ENCODE peak calls at places on chromosomes 11 and 22, in five cellular contexts. O, W, Z, S and K are unnamed samples.
A peak's percentile ranks its signal among the peaks of the same experiment; 100 is the strongest.

GRCh38 chr11:134356656-134357544 is 25.1 kb downstream of the GLB1L2 start:
- DNase-seq in O (no peak), W (no peak), Z (no peak), S (no peak), K (no peak)

GRCh38 chr11:47400813-47401279 is 7.5 kb upstream of the SLC39A13 start:
- DNase-seq in O (no peak), W (no peak), Z (no peak), S (no peak), K (peak; percentile 78)

GRCh38 chr11:130213143-130213978 is 53.8 kb downstream of the ST14 start:
- DNase-seq in O (peak; percentile 80), W (peak; percentile 67), Z (peak; percentile 96), S (peak; percentile 83), K (peak; percentile 84)

GRCh38 chr11:1820463-1821325 is 14.1 kb upstream of the SYT8 start:
- DNase-seq in O (peak; percentile 72), W (no peak), Z (no peak), S (no peak), K (no peak)

GRCh38 chr11:81963018-81963417 is 770.6 kb downstream of the FAM181B start:
- DNase-seq in O (no peak), W (no peak), Z (peak; percentile 14), S (no peak), K (no peak)

GRCh38 chr11:2202071-2202899 is 30.7 kb upstream of the TH start:
- DNase-seq in O (no peak), W (no peak), Z (no peak), S (no peak), K (no peak)

GRCh38 chr11:93166867-93167266 is 30.9 kb downstream of the SLC36A4 start:
- DNase-seq in O (no peak), W (no peak), Z (no peak), S (no peak), K (no peak)

GRCh38 chr11:102632026-102632425 is 6.9 kb upstream of the MMP20 start:
- DNase-seq in O (no peak), W (no peak), Z (no peak), S (no peak), K (no peak)

GRCh38 chr11:69642913-69643632 is 2.1 kb downstream of the CCND1 start:
- DNase-seq in O (peak; percentile 78), W (peak; percentile 82), Z (peak; percentile 80), S (peak; percentile 88), K (peak; percentile 80)

GRCh38 chr22:50573491-50574382 is 4.5 kb downstream of the CPT1B start:
- DNase-seq in O (no peak), W (no peak), Z (no peak), S (no peak), K (no peak)

GRCh38 chr11:33309118-33309517 is 51.9 kb downstream of the HIPK3 start:
- DNase-seq in O (no peak), W (no peak), Z (no peak), S (no peak), K (no peak)

GRCh38 chr22:45426387-45426786 is 12.9 kb downstream of the RIBC2 start:
- DNase-seq in O (no peak), W (no peak), Z (no peak), S (no peak), K (no peak)

GRCh38 chr22:37328017-37328416 is 45.7 kb downstream of the CYTH4 start:
- DNase-seq in O (peak; percentile 78), W (no peak), Z (no peak), S (no peak), K (no peak)

GRCh38 chr11:103877221-103877620 is 159.2 kb upstream of the DDI1 start:
- DNase-seq in O (no peak), W (no peak), Z (no peak), S (no peak), K (no peak)